ENCODE peak calls at places on chromosomes 3 and 15, in nine cellular contexts. R is SHP77; C is putamen; L is cardiac fibroblast; J is skeletal muscle cell; O is stimulated activated CD8-positive, alpha-beta memory T cell treated with anti-CD3 and anti-CD28 coated beads, Interleukin-7, amount 100 ng/mL, for 4 hours; U is B cell; Q is GM12865; T is H9. N is an unnamed sample.

GRCh38 chr3:57983734-57984518 is 24.3 kb upstream of the FLNB start:
- DNase-seq in R (no peak), C (no peak), L (peak; percentile 80), J (peak; percentile 70), O (peak; percentile 43), U (peak; percentile 79), Q (peak; percentile 92), T (no peak), N (peak; percentile 76)

GRCh38 chr3:134251731-134252391 is 1.2 kb upstream of the RYK start:
- DNase-seq in R (no peak), C (no peak), L (peak; percentile 38), J (no peak), O (no peak), U (no peak), Q (no peak), T (peak; percentile 51), N (peak; percentile 64)

GRCh38 chr3:72272356-72272755 is 487.4 kb upstream of the PROK2 start:
- DNase-seq in R (no peak), C (peak; percentile 68), L (no peak), J (no peak), O (no peak), U (no peak), Q (no peak), T (no peak), N (no peak)

GRCh38 chr15:97791824-97792792 is 168.4 kb upstream of the ARRDC4 start:
- DNase-seq in R (no peak), C (no peak), L (no peak), J (no peak), O (no peak), U (no peak), Q (no peak), T (peak; percentile 47), N (no peak)

GRCh38 chr15:43516185-43516584 is 1.2 kb upstream of the MAP1A start:
- DNase-seq in R (no peak), C (no peak), L (peak; percentile 53), J (no peak), O (no peak), U (no peak), Q (no peak), T (no peak), N (peak; percentile 78)

GRCh38 chr15:40785158-40785557 is 15.4 kb downstream of the C15orf62 start:
- DNase-seq in R (no peak), C (no peak), L (no peak), J (no peak), O (no peak), U (no peak), Q (no peak), T (no peak), N (no peak)

GRCh38 chr3:127288921-127289645 is 1.2 kb upstream of the PRR20G start:
- DNase-seq in R (no peak), C (no peak), L (no peak), J (no peak), O (no peak), U (no peak), Q (no peak), T (peak; percentile 64), N (no peak)

GRCh38 chr15:73175382-73175781 is 123.1 kb downstream of the NEO1 start:
- DNase-seq in R (no peak), C (no peak), L (no peak), J (no peak), O (no peak), U (no peak), Q (no peak), T (no peak), N (no peak)

GRCh38 chr15:40702077-40702476 is 7.1 kb downstream of the RAD51 start:
- DNase-seq in R (no peak), C (no peak), L (peak; percentile 43), J (no peak), O (no peak), U (no peak), Q (peak; percentile 21), T (no peak), N (no peak)

GRCh38 chr3:122234117-122234516 is 50.6 kb downstream of the CASR start:
- DNase-seq in R (no peak), C (no peak), L (no peak), J (no peak), O (no peak), U (no peak), Q (no peak), T (no peak), N (no peak)

GRCh38 chr15:76517910-76518309 is 181.3 kb downstream of the ISL2 start:
- DNase-seq in R (no peak), C (no peak), L (no peak), J (no peak), O (no peak), U (no peak), Q (no peak), T (peak; percentile 30), N (no peak)

GRCh38 chr3:106514431-106514830 is 645.6 kb upstream of the CBLB start:
- DNase-seq in R (no peak), C (no peak), L (no peak), J (no peak), O (no peak), U (no peak), Q (no peak), T (no peak), N (no peak)

GRCh38 chr15:78944202-78944625 is 632 bp downstream of the CTSH start:
- DNase-seq in R (no peak), C (no peak), L (no peak), J (no peak), O (no peak), U (peak; percentile 53), Q (peak; percentile 49), T (no peak), N (no peak)

GRCh38 chr15:64847016-64847415 is 5.3 kb downstream of the PLEKHO2 start:
- DNase-seq in R (no peak), C (no peak), L (no peak), J (no peak), O (no peak), U (no peak), Q (no peak), T (peak; percentile 16), N (no peak)

GRCh38 chr15:46091860-46092450 is 457.1 kb downstream of the SQOR start:
- DNase-seq in R (peak; percentile 59), C (peak; percentile 7), L (peak; percentile 10), J (no peak), O (no peak), U (no peak), Q (peak; percentile 25), T (peak; percentile 44), N (peak; percentile 16)